ENCODE peak calls at places on chromosomes 2 and 18, in seven cellular contexts. S is transverse colon, T is sigmoid colon, V is A549, F is ovary, D is stomach, O is HepG2. E is an unnamed sample.

GRCh38 chr18:57730146-57730545 is 73.0 kb downstream of the ATP8B1 start:
- DNase-seq in S (no peak), T (no peak), V (no peak), F (no peak), D (no peak), O (no peak), E (no peak)

GRCh38 chr2:68059769-68060525 is 2.9 kb downstream of the C1D start:
- DNase-seq in S (no peak), T (no peak), V (no peak), F (no peak), D (no peak), O (no peak), E (no peak)

GRCh38 chr2:199596549-199596948 is 138.8 kb upstream of the SATB2 start:
- DNase-seq in S (peak), T (no peak), V (peak), F (no peak), D (no peak), O (peak), E (no peak)

GRCh38 chr18:13232060-13232917 is 13.7 kb downstream of the LDLRAD4 start:
- DNase-seq in S (no peak), T (peak), V (no peak), F (no peak), D (no peak), O (no peak), E (no peak)

GRCh38 chr2:201882353-201883095 is 76.2 kb downstream of the CDK15 start:
- DNase-seq in S (no peak), T (no peak), V (no peak), F (no peak), D (no peak), O (no peak), E (no peak)

GRCh38 chr2:237591021-237591370 is 462 bp upstream of the RAB17 start:
- DNase-seq in S (peak), T (no peak), V (no peak), F (peak), D (peak), O (peak), E (no peak)

GRCh38 chr2:88600038-88600465 is 27.2 kb downstream of the EIF2AK3 start:
- DNase-seq in S (peak), T (no peak), V (peak), F (no peak), D (peak), O (peak), E (no peak)

GRCh38 chr2:113080134-113080533 is 12.4 kb downstream of the IL1F10 start:
- DNase-seq in S (peak), T (no peak), V (peak), F (no peak), D (peak), O (peak), E (no peak)

GRCh38 chr2:65265090-65266045 is 37.7 kb downstream of the ACTR2 start:
- DNase-seq in S (no peak), T (no peak), V (peak), F (no peak), D (no peak), O (peak), E (no peak)

GRCh38 chr18:37392648-37393047 is 172.9 kb downstream of the CELF4 start:
- DNase-seq in S (no peak), T (no peak), V (no peak), F (no peak), D (no peak), O (no peak), E (no peak)

GRCh38 chr2:239374896-239375277 is 25.9 kb downstream of the HDAC4 start:
- DNase-seq in S (no peak), T (peak), V (no peak), F (no peak), D (no peak), O (no peak), E (no peak)

GRCh38 chr2:138432971-138433370 is 68.6 kb upstream of the SPOPL start:
- DNase-seq in S (no peak), T (no peak), V (no peak), F (no peak), D (no peak), O (no peak), E (no peak)

GRCh38 chr2:216340280-216340631 is 32.0 kb downstream of the MARCHF4 start:
- DNase-seq in S (no peak), T (no peak), V (no peak), F (no peak), D (no peak), O (no peak), E (no peak)

GRCh38 chr2:27296466-27296865 is 11.8 kb downstream of the UCN start:
- DNase-seq in S (no peak), T (no peak), V (no peak), F (no peak), D (no peak), O (no peak), E (no peak)

GRCh38 chr2:28702415-28702859 is 49.2 kb upstream of the PPP1CB start:
- DNase-seq in S (no peak), T (peak), V (no peak), F (no peak), D (no peak), O (peak), E (no peak)

GRCh38 chr2:74625658-74626425 is 22.3 kb downstream of the M1AP start:
- DNase-seq in S (no peak), T (no peak), V (no peak), F (no peak), D (no peak), O (no peak), E (no peak)

GRCh38 chr2:147441140-147441539 is 403.7 kb upstream of the ACVR2A start:
- DNase-seq in S (no peak), T (no peak), V (no peak), F (no peak), D (no peak), O (no peak), E (no peak)

GRCh38 chr2:128510701-128511100 is 192.0 kb upstream of the HS6ST1 start:
- DNase-seq in S (no peak), T (no peak), V (no peak), F (no peak), D (no peak), O (no peak), E (no peak)

GRCh38 chr2:68698567-68699377 is 35.8 kb upstream of the ARHGAP25 start:
- DNase-seq in S (no peak), T (no peak), V (no peak), F (no peak), D (no peak), O (no peak), E (peak)

GRCh38 chr2:23602113-23602512 is 217.1 kb downstream of the KLHL29 start:
- DNase-seq in S (peak), T (peak), V (peak), F (no peak), D (no peak), O (no peak), E (no peak)

GRCh38 chr2:207216454-207216853 is 50.7 kb upstream of the KLF7 start:
- DNase-seq in S (no peak), T (no peak), V (no peak), F (no peak), D (no peak), O (no peak), E (peak)

GRCh38 chr2:55901322-55901721 is 22.3 kb downstream of the EFEMP1 start:
- DNase-seq in S (no peak), T (no peak), V (no peak), F (no peak), D (no peak), O (no peak), E (no peak)

GRCh38 chr2:18369750-18370149 is 190.7 kb downstream of the RDH14 start:
- DNase-seq in S (no peak), T (no peak), V (no peak), F (no peak), D (no peak), O (no peak), E (no peak)

DNA sequence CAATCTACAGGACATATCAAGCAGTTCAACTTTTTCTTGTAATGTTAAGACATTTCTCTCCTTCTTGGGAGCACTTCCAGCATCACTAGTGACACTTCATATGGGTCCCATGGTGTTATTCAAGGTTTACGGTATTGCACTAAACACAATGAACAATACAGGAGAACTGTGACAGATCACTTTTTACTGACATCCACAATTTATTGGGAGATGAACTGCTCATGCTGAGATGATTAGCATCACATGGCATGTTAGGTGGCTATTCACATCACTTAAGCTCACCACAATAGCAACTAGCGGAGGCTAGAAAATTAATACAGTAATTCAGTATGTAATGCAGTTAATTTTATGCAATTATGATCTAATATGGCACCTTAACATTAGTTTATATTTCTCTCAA is 264.4 kb downstream of the ERBB4 start:
- DNase-seq in S (no peak), T (no peak), V (no peak), F (no peak), D (no peak), O (no peak), E (no peak)
- TF ChIP-seq EP300 in S (no peak), T (no peak), V (no peak), F (no peak), D (no peak), O (no peak), E (no peak)

GRCh38 chr2:43837831-43838559 is 644 bp downstream of the ABCG5 start:
- DNase-seq in S (no peak), T (no peak), V (no peak), F (no peak), D (no peak), O (no peak), E (peak)

GRCh38 chr2:43839776-43840564 is 1.2 kb downstream of the ABCG8 start:
- DNase-seq in S (no peak), T (no peak), V (no peak), F (no peak), D (no peak), O (no peak), E (peak)

GRCh38 chr2:43837033-43837432 is 1.6 kb downstream of the ABCG5 start:
- DNase-seq in S (no peak), T (no peak), V (no peak), F (no peak), D (no peak), O (no peak), E (peak)

GRCh38 chr2:43840961-43841360 is 2.2 kb downstream of the ABCG8 start:
- DNase-seq in S (no peak), T (no peak), V (no peak), F (no peak), D (no peak), O (no peak), E (no peak)

GRCh38 chr2:43838560-43839267 is at the start of the genes ABCG5 and ABCG8:
- DNase-seq in S (no peak), T (no peak), V (no peak), F (no peak), D (no peak), O (peak), E (peak)
- TF ChIP-seq EP300 in S (no peak), T (no peak), V (no peak), F (no peak), D (no peak), O (no peak), E (no peak)

GRCh38 chr2:53896864-53897263 is 37.1 kb upstream of the GPR75 start:
- DNase-seq in S (no peak), T (no peak), V (peak), F (no peak), D (no peak), O (peak), E (no peak)
- TF ChIP-seq EP300 in S (no peak), T (no peak), V (no peak), F (no peak), D (no peak), O (no peak), E (no peak)

GRCh38 chr2:230711224-230711623 is 1.4 kb upstream of the CAB39 start:
- DNase-seq in S (no peak), T (no peak), V (no peak), F (no peak), D (no peak), O (no peak), E (no peak)

GRCh38 chr2:230714122-230714453 is 1.4 kb downstream of the CAB39 start:
- DNase-seq in S (peak), T (no peak), V (peak), F (no peak), D (no peak), O (peak), E (no peak)

GRCh38 chr2:230712443-230713330 is at the start of gene CAB39:
- DNase-seq in S (peak), T (peak), V (peak), F (peak), D (peak), O (peak), E (peak)

GRCh38 chr2:230715201-230715600 is 2.6 kb downstream of the CAB39 start:
- DNase-seq in S (no peak), T (no peak), V (no peak), F (no peak), D (no peak), O (no peak), E (no peak)

DNA sequence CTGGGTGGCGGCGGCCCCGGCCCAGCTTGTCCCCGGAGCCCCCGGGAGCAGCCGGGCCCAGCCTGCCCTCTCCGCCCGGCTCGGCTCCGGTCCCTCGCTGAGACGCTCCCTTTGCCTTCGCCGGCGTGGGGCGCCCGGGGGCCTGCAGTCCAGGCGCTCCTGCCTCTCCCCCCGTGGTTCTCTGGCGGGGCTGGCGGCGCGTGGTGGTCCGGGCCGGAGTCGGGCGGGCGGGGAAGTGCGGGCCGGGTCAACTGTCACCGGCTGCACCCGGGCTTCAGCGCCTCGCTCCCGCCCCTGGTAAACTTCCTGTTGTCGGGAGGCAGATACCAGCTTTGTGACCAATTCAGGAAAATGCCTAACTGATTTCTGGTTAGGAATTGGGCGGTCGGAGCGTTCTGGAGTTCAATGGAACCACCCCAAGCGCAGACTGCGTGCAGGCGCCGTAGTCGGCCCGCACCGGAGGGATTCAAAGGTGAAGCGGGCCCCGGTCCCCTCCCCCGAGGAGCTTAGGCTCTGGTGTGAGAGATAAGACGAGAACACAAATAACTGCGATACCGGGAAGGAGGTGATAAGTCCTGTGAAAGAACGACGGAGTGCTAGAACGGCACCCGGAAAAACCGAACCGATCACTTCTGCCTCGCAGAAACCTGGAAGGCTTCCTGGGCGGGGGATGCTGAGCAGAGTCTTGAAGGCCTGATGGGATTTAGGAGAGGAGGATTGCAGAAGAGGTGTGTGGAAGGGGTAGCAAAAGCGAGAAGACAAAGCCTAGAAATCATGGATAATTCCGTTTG is 884 bp downstream of the CAB39 start:
- DNase-seq in S (peak), T (peak), V (no peak), F (peak), D (peak), O (peak), E (no peak)
- TF ChIP-seq EP300 in S (no peak), T (no peak), V (no peak), F (no peak), D (no peak), O (no peak), E (no peak)

DNA sequence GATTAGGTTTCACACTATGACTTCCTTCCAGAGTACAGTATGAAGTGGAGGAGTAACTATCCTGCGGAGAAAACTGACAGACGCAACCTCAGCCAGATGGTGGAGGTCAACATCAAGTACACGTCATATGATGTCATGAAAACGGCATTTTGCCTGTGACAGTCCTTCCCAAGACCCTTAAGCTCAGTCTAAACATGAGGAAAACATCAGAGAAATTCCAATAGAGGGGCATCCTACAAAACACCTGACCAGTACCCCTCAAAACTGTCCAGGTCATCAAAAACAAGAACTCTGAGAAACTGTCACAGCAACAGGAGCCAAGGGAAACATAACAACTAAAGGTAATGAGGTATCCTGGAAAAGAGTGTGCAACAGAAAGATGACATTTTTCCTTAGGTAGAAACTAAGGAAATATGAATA is 1.7 kb downstream of the RNU4ATAC start:
- DNase-seq in S (no peak), T (no peak), V (peak), F (no peak), D (no peak), O (peak), E (no peak)
- TF ChIP-seq EP300 in S (no peak), T (no peak), V (no peak), F (no peak), D (no peak), O (no peak), E (no peak)

DNA sequence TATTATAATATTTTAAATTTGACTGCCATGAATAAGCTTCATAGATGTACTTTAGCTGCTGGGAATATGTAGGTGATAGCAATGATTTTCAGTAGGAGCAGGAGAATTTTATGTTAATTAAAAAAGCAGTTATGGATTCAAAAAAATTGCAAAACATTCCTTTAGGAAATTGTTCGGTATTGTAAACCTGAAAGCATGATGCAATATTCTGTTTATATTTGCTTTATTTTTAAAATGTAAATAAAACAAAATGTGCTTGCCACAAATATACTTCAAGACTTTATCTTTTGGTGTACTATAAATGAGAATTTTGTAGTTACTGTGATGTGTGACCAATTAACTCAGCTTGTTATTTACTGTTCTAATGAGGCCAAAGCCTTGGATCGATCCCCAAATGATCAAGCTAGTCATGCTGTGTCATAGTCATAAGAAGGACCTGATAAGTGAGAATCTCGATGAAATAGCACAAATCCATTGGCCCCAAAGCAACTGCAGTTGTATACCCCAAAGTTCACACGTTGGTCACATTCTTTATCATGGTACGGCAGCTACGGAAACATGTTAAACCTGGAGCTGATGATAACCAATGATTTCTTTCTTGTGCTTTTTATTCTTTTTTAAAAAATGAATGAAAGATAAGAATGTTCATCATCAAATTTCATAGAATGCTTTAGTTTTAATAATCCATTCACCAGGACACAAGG is 23.6 kb upstream of the ATIC start:
- DNase-seq in S (no peak), T (no peak), V (no peak), F (no peak), D (no peak), O (no peak), E (no peak)
- TF ChIP-seq EP300 in S (no peak), T (no peak), V (no peak), F (no peak), D (no peak), O (no peak), E (no peak)

GRCh38 chr2:188202777-188203176 is 88.9 kb upstream of the GULP1 start:
- DNase-seq in S (no peak), T (no peak), V (no peak), F (no peak), D (no peak), O (no peak), E (no peak)

GRCh38 chr2:188207554-188207953 is 84.1 kb upstream of the GULP1 start:
- DNase-seq in S (no peak), T (no peak), V (no peak), F (no peak), D (no peak), O (no peak), E (no peak)

GRCh38 chr2:188203756-188204155 is 87.9 kb upstream of the GULP1 start:
- DNase-seq in S (no peak), T (no peak), V (no peak), F (no peak), D (no peak), O (no peak), E (no peak)

GRCh38 chr2:188201639-188202038 is 90.0 kb upstream of the GULP1 start:
- DNase-seq in S (no peak), T (no peak), V (no peak), F (no peak), D (no peak), O (no peak), E (no peak)

GRCh38 chr2:188204830-188205229 is 86.8 kb upstream of the GULP1 start:
- DNase-seq in S (no peak), T (no peak), V (no peak), F (no peak), D (no peak), O (no peak), E (no peak)
- TF ChIP-seq EP300 in S (no peak), T (no peak), V (no peak), F (no peak), D (no peak), O (no peak), E (no peak)

GRCh38 chr2:197827618-197828017 is 23.2 kb downstream of the PLCL1 start:
- DNase-seq in S (no peak), T (no peak), V (no peak), F (no peak), D (no peak), O (no peak), E (no peak)

GRCh38 chr2:197828464-197829135 is 24.2 kb downstream of the PLCL1 start:
- DNase-seq in S (no peak), T (no peak), V (no peak), F (no peak), D (no peak), O (no peak), E (no peak)
- TF ChIP-seq EP300 in S (no peak), T (no peak), V (no peak), F (no peak), D (no peak), O (no peak), E (no peak)

DNA sequence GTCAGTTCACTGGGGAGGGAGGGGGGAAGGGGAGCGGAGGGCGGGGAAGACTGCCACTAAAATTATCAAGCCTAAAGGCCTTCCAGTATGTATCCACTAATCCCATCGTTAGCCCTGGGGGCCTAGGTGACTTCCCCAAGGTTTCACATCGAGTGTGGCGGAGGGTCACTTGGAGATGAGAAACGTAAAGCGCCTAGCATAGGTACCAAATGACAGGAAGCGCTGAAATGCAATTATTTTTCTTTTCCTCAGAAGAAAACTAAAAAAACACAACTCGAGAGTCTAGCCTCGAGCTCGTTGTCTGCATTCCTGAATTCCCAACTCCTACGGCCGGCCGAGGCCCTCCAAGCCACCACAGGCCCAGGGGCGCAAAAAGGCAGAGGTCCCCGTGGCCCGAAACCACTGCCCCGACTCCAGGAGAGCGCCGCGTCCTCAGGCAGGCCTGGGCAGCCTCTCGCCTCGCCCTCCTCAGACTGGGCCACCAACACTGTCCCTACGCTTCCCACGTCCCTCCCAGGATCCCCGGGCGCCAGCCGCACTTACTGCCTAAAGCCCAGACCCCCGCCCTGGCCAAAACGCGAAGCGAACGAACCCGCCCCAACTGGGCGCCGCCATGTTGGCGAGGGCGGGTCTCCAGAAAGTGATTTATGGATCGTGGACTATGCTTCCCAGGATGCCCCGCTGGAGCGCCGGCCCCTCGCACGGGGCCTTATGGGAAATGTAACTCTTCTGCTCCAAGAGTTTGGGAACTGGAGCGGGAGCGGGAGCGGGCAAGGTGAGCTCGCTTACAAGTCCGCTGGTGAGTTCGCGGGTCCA is at the start of gene USP40:
- DNase-seq in S (peak), T (peak), V (peak), F (peak), D (peak), O (peak), E (peak)
- TF ChIP-seq EP300 in S (no peak), T (peak), V (no peak), F (no peak), D (no peak), O (peak), E (no peak)